ENCODE peak calls at places on chromosomes 5 and 9, in five cellular contexts. M is left ventricle myocardium inferior, O is A673, N is MM.1S, V is psoas muscle. F is an unnamed sample. For H3K4me1, the result is how much of the 10 kb centered on the place peaks cover.

GRCh38 chr9:30075022-30075421 is 2309.4 kb upstream of the ACO1 start:
- DNase-seq in M (no peak), V (no peak), N (no peak), O (no peak), F (no peak)

GRCh38 chr5:73323466-73323865 is 125.1 kb downstream of the FOXD1 start:
- DNase-seq in N (no peak), V (no peak), M (no peak), O (no peak), F (no peak)

GRCh38 chr5:120734033-120734432 is 269.9 kb downstream of the PRR16 start:
- DNase-seq in M (no peak), O (no peak), V (no peak), N (no peak), F (no peak)

GRCh38 chr9:93644397-93645088 is 68.2 kb downstream of the PHF2 start:
- DNase-seq in N (no peak), O (no peak), V (peak), M (no peak), F (no peak)

GRCh38 chr9:19720374-19720773 is 68.5 kb downstream of the SLC24A2 start:
- DNase-seq in M (no peak), O (peak), V (no peak), N (no peak), F (peak)

GRCh38 chr5:54115768-54116403 is 194.5 kb downstream of the ARL15 start:
- DNase-seq in M (no peak), N (no peak), V (no peak), O (peak), F (no peak)

GRCh38 chr9:107215381-107215780 is 67.7 kb upstream of the RAD23B start:
- DNase-seq in M (no peak), V (no peak), N (no peak), O (no peak), F (peak)

GRCh38 chr9:101736723-101737122 is 1.7 kb downstream of the GRIN3A start:
- DNase-seq in N (no peak), M (peak), V (peak), O (peak), F (no peak)

GRCh38 chr9:27033815-27034403 is 28.4 kb upstream of the LRRC19 start:
- DNase-seq in M (no peak), N (peak), V (peak), O (peak), F (peak)

GRCh38 chr9:23587903-23588302 is 238.1 kb downstream of the ELAVL2 start:
- DNase-seq in N (no peak), O (no peak), M (no peak), V (no peak), F (peak)

GRCh38 chr5:62369039-62369438 is 34.7 kb downstream of the DIMT1 start:
- DNase-seq in N (no peak), M (no peak), O (no peak), V (no peak), F (no peak)

GRCh38 chr9:136054146-136054545 is 40.9 kb downstream of the NACC2 start:
- DNase-seq in N (no peak), V (no peak), O (no peak), M (no peak), F (no peak)

GRCh38 chr5:143064661-143065060 is 294.5 kb downstream of the ARHGAP26 start:
- DNase-seq in N (no peak), O (peak), M (no peak), V (no peak), F (no peak)

GRCh38 chr9:136926154-136926704 is 18.3 kb downstream of the FBXW5 start:
- DNase-seq in N (no peak), V (no peak), M (no peak), O (no peak), F (no peak)

GRCh38 chr9:134358026-134358967 is 32.0 kb downstream of the RXRA start:
- DNase-seq in O (peak), M (peak), V (no peak), N (no peak), F (no peak)

GRCh38 chr9:131276891-131277672 is 772 bp upstream of the FAM78A start:
- DNase-seq in V (no peak), O (no peak), M (no peak), N (peak), F (peak)

GRCh38 chr9:127366594-127366993 is 30.4 kb upstream of the SLC2A8 start:
- DNase-seq in O (no peak), V (no peak), M (no peak), N (no peak), F (no peak)

GRCh38 chr5:161414037-161414436 is 132.5 kb downstream of the GABRB2 start:
- DNase-seq in O (no peak), M (no peak), V (no peak), N (no peak), F (no peak)

GRCh38 chr5:172450861-172451695 is 3.2 kb downstream of the SH3PXD2B start:
- DNase-seq in O (peak), M (no peak), V (peak), N (peak), F (peak)

GRCh38 chr5:138159666-138160065 is 18.8 kb downstream of the BRD8 start:
- DNase-seq in O (no peak), N (no peak), V (no peak), M (no peak), F (peak)

GRCh38 chr9:115115117-115115880 is 2.7 kb downstream of the TNC start:
- DNase-seq in O (peak), N (no peak), M (no peak), V (no peak), F (no peak)

GRCh38 chr5:179883163-179883562 is 24.5 kb downstream of the TBC1D9B start:
- DNase-seq in N (no peak), O (no peak), M (no peak), V (no peak), F (no peak)

GRCh38 chr5:178668579-178668978 is 41.7 kb upstream of the CLK4 start:
- DNase-seq in V (no peak), M (no peak), N (no peak), O (no peak), F (no peak)

GRCh38 chr5:89303033-89303480 is 420.1 kb upstream of the MEF2C start:
- DNase-seq in N (peak), M (no peak), O (no peak), V (no peak), F (no peak)

GRCh38 chr5:178126556-178126955 is 4.3 kb upstream of the RMND5B start:
- DNase-seq in N (no peak), M (no peak), V (no peak), O (no peak), F (no peak)

GRCh38 chr5:158320934-158321333 is 462.0 kb upstream of the CLINT1 start:
- DNase-seq in O (no peak), V (no peak), M (no peak), N (peak), F (no peak)

GRCh38 chr5:151288180-151288579 is 15.4 kb downstream of the SLC36A3 start:
- DNase-seq in O (no peak), V (no peak), M (no peak), N (no peak), F (no peak)

GRCh38 chr9:33166263-33167083 is 663 bp downstream of the B4GALT1 start:
- DNase-seq in O (peak), N (peak), V (peak), M (peak), F (peak)

GRCh38 chr9:90142580-90142979 is 500.0 kb downstream of the DIRAS2 start:
- DNase-seq in V (no peak), N (peak), O (peak), M (no peak), F (peak)

GRCh38 chr5:155008669-155009068 is 4.9 kb upstream of the KIF4B start:
- DNase-seq in V (no peak), O (no peak), M (no peak), N (no peak), F (no peak)

GRCh38 chr5:179608131-179608581 is 15.3 kb downstream of the HNRNPH1 start:
- DNase-seq in N (peak), M (no peak), O (no peak), V (no peak), F (peak)

GRCh38 chr5:158522001-158522400 is 577.7 kb downstream of the EBF1 start:
- DNase-seq in N (no peak), V (no peak), M (no peak), O (no peak), F (no peak)

GRCh38 chr5:73030531-73030930 is 74.7 kb downstream of the FCHO2 start:
- DNase-seq in M (no peak), O (no peak), V (no peak), N (peak), F (no peak)

DNA sequence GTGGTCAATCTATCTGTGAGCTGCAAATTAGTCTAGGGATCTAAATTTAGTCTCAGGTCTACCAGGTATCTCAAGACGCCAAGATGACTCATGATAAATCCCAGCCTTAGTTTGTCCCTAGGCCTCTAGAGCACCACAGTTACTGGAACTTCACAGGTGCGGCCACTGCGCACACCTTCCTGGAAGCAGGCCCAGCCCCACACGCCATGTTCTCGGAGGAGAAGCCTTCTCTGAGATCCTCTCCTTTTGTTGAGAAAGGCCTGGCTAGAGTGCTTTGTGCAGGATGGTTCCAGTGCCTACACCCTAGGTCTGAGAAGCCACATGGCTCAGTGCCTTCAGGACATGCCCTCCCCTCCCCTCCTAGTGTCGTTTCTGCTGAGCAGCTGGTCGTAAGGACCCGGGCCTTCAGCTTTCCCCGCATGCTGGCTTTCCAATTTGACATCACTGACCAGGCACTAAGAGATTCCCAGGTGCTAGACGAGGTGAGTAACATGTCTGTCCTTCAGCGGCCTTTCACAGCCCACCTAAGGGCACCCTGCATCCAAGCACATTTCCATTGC is 51.9 kb downstream of the IPPK start:
- DNase-seq in M (no peak), N (no peak), V (no peak), O (no peak), F (no peak)
- H3K4me1 ChIP-seq in M (under half), N (under half), V (under half), O (under half), F (under half)

GRCh38 chr9:113599647-113600476 is 136.3 kb downstream of the RGS3 start:
- DNase-seq in N (no peak), M (no peak), O (no peak), V (no peak), F (no peak)

GRCh38 chr9:113598883-113599282 is 135.4 kb downstream of the RGS3 start:
- DNase-seq in V (no peak), O (no peak), N (no peak), M (no peak), F (no peak)

GRCh38 chr9:113596616-113597320 is 133.2 kb downstream of the RGS3 start:
- DNase-seq in N (no peak), V (no peak), M (no peak), O (no peak), F (no peak)

GRCh38 chr9:113598451-113598850 is 134.9 kb downstream of the RGS3 start:
- DNase-seq in M (no peak), N (no peak), O (no peak), V (no peak), F (no peak)

GRCh38 chr9:113597390-113598241 is 134.1 kb downstream of the RGS3 start:
- DNase-seq in O (no peak), M (no peak), N (no peak), V (no peak), F (no peak)
- H3K4me1 ChIP-seq in O (under half), M (half or more), N (under half), V (half or more), F (under half)

DNA sequence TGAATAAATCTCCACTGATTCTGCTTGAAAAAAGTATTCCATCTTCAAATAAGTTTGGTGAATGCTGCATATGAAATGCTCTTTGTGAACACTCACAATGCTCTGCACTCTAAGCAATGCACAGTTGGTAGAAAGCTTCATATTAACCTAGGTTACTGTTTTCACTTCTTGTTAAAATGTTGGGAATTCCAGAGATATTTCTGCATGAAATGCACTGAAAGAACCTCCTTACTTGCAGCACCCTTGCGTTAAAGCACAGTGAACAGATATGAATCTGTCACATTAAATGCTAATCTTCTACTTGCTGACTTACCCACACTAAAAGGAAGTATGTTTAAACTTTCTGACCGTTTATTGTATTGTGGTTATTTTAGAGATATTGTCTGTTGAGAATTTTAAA is 584.1 kb upstream of the NUDT12 start:
- DNase-seq in V (no peak), N (no peak), M (no peak), O (no peak), F (no peak)
- H3K4me1 ChIP-seq in V (under half), N (under half), M (under half), O (under half), F (under half)

DNA sequence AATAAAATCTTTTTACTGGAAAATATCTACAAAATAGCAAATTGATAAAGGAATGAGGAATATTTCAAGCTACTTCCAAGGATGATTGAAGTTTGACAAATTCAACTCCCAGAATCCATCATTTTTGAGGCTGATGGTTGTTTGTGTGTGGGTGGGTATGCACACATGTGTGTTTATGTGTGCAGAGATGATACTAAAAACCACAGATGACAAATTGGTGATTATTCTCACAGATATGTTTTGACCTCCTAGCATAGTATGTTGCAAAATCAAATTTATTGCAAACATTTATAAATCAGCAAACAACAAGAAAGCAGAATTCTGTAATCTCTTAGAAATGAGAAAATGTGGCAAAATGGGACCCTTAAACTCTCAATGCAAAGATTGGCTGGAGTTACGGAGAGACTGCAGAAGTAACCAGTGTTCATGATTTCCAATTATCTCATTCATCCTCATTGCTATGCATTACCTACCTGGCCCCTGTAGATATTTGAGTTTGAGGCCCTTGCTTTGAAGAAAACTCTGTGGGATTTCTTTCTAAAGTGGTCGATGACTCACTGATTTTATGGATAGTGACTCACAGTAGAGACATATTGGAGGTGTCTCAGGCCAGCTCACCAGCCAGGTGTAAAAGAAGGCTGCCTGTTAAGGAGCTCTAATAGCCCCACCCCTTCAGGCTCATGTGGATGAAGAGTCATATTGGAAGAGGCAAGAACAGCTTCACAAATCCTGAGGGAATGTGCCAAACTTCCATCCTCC is 44.6 kb upstream of the TMC1 start:
- DNase-seq in N (no peak), O (no peak), M (no peak), V (no peak), F (no peak)
- H3K4me1 ChIP-seq in N (under half), O (under half), M (under half), V (under half), F (under half)

DNA sequence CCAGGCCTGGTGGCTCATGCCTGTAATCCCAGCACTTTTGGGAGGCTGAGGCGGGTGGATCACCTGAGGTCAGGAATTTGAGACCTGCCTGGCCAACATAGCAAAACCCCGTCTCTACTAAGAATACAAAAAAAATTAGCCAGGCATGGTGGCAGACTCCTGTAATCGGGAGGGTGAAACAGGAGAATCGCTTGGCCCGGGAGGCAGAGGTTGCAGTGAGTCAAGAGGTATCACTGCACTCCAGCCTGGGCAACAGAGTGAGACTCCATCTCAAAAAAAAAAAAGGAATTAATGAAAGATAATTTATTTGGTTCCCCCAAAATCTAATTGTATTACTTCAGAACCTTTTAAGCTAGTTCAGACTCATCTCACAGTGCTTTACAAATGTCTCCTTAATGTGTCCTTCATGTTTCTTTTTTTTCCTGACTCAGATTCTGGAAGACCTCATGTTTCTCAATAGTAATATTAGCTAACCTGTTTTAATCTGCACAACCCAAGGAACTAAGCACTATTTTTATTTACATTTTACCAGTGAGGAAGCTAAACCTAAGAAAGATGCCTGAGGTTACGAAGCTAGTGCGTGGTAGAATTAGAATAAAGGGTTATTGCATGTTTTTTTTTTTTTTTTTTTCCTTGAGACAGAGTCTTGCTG is 15.1 kb downstream of the FAF2 start:
- DNase-seq in O (no peak), V (no peak), M (no peak), N (no peak), F (no peak)
- H3K4me1 ChIP-seq in O (under half), V (under half), M (under half), N (under half), F (under half)

DNA sequence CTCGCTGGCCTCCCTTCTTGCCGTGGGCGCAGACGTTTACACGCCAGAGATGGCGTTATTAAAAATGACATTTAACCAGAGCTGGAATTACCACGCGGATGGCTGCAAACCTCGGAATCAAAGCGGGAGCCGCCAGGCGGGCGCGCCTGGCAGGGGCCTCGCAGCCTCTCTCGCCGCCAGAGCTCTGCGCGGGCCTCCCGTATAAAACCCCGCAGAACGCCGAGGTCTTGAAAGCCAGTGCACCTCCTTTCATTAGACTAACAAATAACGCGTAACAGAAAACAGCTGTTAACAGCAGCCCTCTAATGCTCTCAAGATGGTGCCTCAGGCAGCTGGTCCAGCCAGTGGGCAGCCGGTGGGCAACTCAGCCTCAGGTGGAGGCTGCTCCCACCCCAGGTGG is 10.2 kb downstream of the PRRX2 start:
- DNase-seq in O (no peak), V (no peak), M (no peak), N (no peak), F (no peak)
- H3K4me1 ChIP-seq in O (under half), V (under half), M (under half), N (under half), F (under half)

GRCh38 chr5:1099931-1100651 is 11.8 kb downstream of the SLC12A7 start:
- DNase-seq in M (no peak), V (no peak), N (no peak), O (no peak), F (no peak)
- H3K4me1 ChIP-seq in M (half or more), V (under half), N (under half), O (under half), F (under half)

GRCh38 chr5:82277987-82278710 is at the start of gene RPS23:
- DNase-seq in O (peak), M (peak), V (peak), N (peak), F (peak)
- H3K4me1 ChIP-seq in O (under half), M (under half), V (under half), N (under half), F (under half)

GRCh38 chr5:119275146-119275872 is 80.5 kb upstream of the TNFAIP8 start:
- DNase-seq in V (no peak), M (no peak), N (no peak), O (no peak), F (no peak)
- H3K4me1 ChIP-seq in V (under half), M (under half), N (half or more), O (under half), F (half or more)

F was measured in Karpas-422.